ENCODE peak calls at places on chromosomes 6 and 20, in ten cellular contexts. Q is astrocyte of the spinal cord, E is choroid plexus epithelial cell, P is esophagus muscularis mucosa, S is bronchial epithelial cell, H is foreskin fibroblast, D is prostate gland, B is lower lobe of right lung, G is osteoblast, U is fibroblast of lung. Y is an unnamed sample.

GRCh38 chr6:149392535-149392934 is 7.5 kb upstream of the SUMO4 start:
- DNase-seq in Q (no peak), E (no peak), P (no peak), S (no peak), H (no peak), D (no peak), B (no peak), G (no peak), U (no peak), Y (no peak)

GRCh38 chr6:56713285-56713684 is 70.6 kb upstream of the DST start:
- DNase-seq in Q (peak; percentile 88), E (peak; percentile 90), P (no peak), S (peak; percentile 84), H (peak; percentile 81), D (no peak), B (no peak), G (peak; percentile 84), U (peak; percentile 82), Y (peak; percentile 78)

GRCh38 chr6:43578748-43579147 is 2.8 kb downstream of the POLH start:
- DNase-seq in Q (no peak), E (peak; percentile 5), P (no peak), S (peak; percentile 3), H (no peak), D (no peak), B (no peak), G (peak; percentile 75), U (no peak), Y (no peak)

GRCh38 chr6:92767101-92767500 is 652.3 kb downstream of the EPHA7 start:
- DNase-seq in Q (no peak), E (no peak), P (no peak), S (peak; percentile 68), H (no peak), D (no peak), B (no peak), G (no peak), U (no peak), Y (no peak)

GRCh38 chr6:46410330-46410953 is 80.8 kb downstream of the RCAN2 start:
- DNase-seq in Q (peak; percentile 47), E (peak; percentile 77), P (no peak), S (peak; percentile 38), H (peak; percentile 19), D (peak; percentile 9), B (no peak), G (no peak), U (peak; percentile 57), Y (peak; percentile 13)

GRCh38 chr20:47318596-47319516 is 37.6 kb downstream of the ZMYND8 start:
- DNase-seq in Q (peak; percentile 82), E (no peak), P (peak; percentile 97), S (peak; percentile 65), H (peak; percentile 78), D (peak; percentile 77), B (peak; percentile 92), G (peak; percentile 84), U (peak; percentile 89), Y (no peak)

GRCh38 chr20:58466309-58466708 is 48.9 kb downstream of the APCDD1L start:
- DNase-seq in Q (no peak), E (no peak), P (no peak), S (no peak), H (no peak), D (no peak), B (no peak), G (no peak), U (no peak), Y (no peak)

GRCh38 chr6:36075656-36076055 is 48.0 kb downstream of the MAPK14 start:
- DNase-seq in Q (no peak), E (no peak), P (no peak), S (peak; percentile 31), H (no peak), D (no peak), B (no peak), G (no peak), U (no peak), Y (no peak)

GRCh38 chr6:45592991-45593390 is 215.3 kb upstream of the SUPT3H start:
- DNase-seq in Q (peak; percentile 33), E (peak; percentile 53), P (no peak), S (no peak), H (no peak), D (no peak), B (no peak), G (no peak), U (no peak), Y (no peak)

GRCh38 chr6:108497883-108498282 is 62.8 kb upstream of the FOXO3 start:
- DNase-seq in Q (peak; percentile 43), E (peak; percentile 80), P (no peak), S (peak; percentile 52), H (no peak), D (no peak), B (no peak), G (peak; percentile 60), U (peak; percentile 39), Y (peak; percentile 1)

GRCh38 chr6:2196079-2196679 is 49.2 kb downstream of the GMDS start:
- DNase-seq in Q (peak; percentile 64), E (peak; percentile 78), P (no peak), S (peak; percentile 58), H (peak; percentile 29), D (peak; percentile 32), B (no peak), G (peak; percentile 61), U (peak; percentile 73), Y (no peak)

GRCh38 chr6:84581494-84582259 is 182.7 kb downstream of the TBX18 start:
- DNase-seq in Q (peak; percentile 81), E (peak; percentile 94), P (no peak), S (peak; percentile 38), H (peak; percentile 83), D (no peak), B (no peak), G (no peak), U (peak; percentile 79), Y (peak; percentile 83)

GRCh38 chr6:154891901-154892300 is 103.2 kb upstream of the TIAM2 start:
- DNase-seq in Q (no peak), E (no peak), P (no peak), S (no peak), H (no peak), D (no peak), B (no peak), G (no peak), U (no peak), Y (no peak)

GRCh38 chr6:41625442-41625841 is 12.8 kb upstream of the MDFI start:
- DNase-seq in Q (no peak), E (peak; percentile 48), P (no peak), S (peak; percentile 77), H (no peak), D (peak; percentile 39), B (peak; percentile 48), G (peak; percentile 72), U (no peak), Y (no peak)

GRCh38 chr6:87904041-87904440 is 143.6 kb upstream of the SPACA1 start:
- DNase-seq in Q (no peak), E (no peak), P (no peak), S (no peak), H (no peak), D (no peak), B (no peak), G (no peak), U (no peak), Y (no peak)
- H3K4me3 ChIP-seq in Q (no peak overlapping the region), E (no peak overlapping the region), P (no peak overlapping the region), S (no peak overlapping the region), H (no peak overlapping the region), D (no peak overlapping the region), B (no peak overlapping the region), G (no peak overlapping the region), U (no peak overlapping the region), Y (no peak overlapping the region)

DNA sequence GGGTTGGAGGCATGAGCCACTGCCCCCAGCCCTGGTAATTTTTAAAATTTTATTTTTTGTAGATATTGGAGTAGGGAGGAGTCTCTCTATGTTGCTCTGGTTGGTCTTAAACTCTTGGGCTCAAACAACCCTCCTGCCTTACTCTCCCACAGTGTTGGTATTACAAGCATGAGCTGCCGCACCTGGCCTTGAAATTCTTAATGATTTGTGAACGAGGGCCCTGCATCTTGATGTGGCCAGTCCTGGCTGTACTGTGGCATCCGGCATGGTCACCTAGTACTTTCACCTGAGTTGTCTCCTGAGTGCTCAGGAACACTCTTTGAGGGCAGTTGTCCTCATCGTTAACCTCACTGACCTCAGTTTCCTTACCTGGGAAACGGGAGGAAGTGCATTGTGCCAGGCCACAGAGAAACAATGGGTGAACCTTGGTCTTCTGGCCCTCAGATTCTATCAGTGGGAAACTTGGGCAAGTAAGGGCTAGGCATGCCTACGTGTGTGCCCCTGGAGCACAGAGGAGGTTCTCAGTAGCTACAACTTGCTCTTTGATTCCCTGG is 19.5 kb downstream of the CEBPB start:
- DNase-seq in Q (no peak), E (no peak), P (no peak), S (no peak), H (no peak), D (no peak), B (peak; percentile 8), G (peak; percentile 38), U (no peak), Y (no peak)
- TF ChIP-seq CTCF in Q (no peak), E (no peak), P (no peak), S (no peak), H (no peak), D (no peak), B (no peak), G (no peak), U (no peak), Y (no peak)

GRCh38 chr6:6686748-6687601 is 98.5 kb downstream of the LY86 start:
- DNase-seq in Q (peak; percentile 53), E (peak; percentile 79), P (no peak), S (peak; percentile 79), H (no peak), D (peak; percentile 69), B (peak; percentile 98), G (no peak), U (peak; percentile 63), Y (peak; percentile 76)
- H3K4me3 ChIP-seq in Q (no peak overlapping the region), E (no peak overlapping the region), P (peak overlapping the region; percentile 34), S (no peak overlapping the region), H (no peak overlapping the region), D (no peak overlapping the region), B (peak overlapping the region; percentile 25), G (no peak overlapping the region), U (no peak overlapping the region), Y (peak overlapping the region; percentile 56)

DNA sequence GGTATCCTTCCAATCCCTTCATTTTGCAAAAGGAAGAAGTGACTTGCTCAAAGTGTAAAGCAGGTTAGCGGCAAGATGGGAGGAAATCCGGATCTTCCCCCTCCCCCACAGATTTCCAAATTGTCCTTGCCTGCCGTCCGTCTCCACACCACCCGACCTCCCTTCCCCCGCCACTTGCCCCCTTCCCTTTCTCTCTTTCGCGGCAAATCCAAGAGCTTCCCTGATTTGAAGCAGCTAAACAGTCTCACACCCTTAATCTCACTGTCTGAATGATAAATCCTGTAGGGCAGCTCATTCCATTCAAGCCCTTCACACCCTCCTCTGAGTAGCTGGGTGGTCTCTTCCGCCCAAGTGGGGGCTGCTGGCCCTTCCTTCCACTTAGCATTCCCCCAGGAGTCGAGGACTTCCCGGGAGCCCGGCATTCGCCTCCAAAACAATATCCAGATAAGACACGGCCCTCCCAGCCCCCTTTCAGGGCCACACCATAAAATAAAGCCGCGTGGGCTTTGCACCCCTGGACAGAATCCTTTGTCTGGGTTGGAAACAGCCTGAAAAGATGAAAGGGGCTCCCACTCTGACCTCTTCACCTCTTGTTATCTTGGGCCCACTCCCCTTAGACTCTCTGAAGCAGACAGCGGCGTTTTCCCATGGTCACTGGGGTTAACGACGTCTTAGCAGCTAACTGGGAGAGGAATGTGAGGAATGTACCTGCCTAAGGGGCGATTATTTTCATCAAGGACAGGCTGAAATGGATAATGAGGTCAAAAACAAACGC is 44.0 kb upstream of the PIM1 start:
- DNase-seq in Q (no peak), E (no peak), P (no peak), S (no peak), H (no peak), D (no peak), B (no peak), G (no peak), U (no peak), Y (no peak)
- TF ChIP-seq CTCF in Q (no peak), E (no peak), P (no peak), S (no peak), H (no peak), D (no peak), B (no peak), G (no peak), U (no peak), Y (no peak)

GRCh38 chr6:95785785-95786184 is 208.4 kb downstream of the MANEA start:
- DNase-seq in Q (no peak), E (no peak), P (no peak), S (no peak), H (no peak), D (no peak), B (no peak), G (no peak), U (no peak), Y (no peak)
- H3K4me3 ChIP-seq in Q (no peak overlapping the region), E (no peak overlapping the region), P (no peak overlapping the region), S (no peak overlapping the region), H (no peak overlapping the region), D (no peak overlapping the region), B (no peak overlapping the region), G (no peak overlapping the region), U (no peak overlapping the region), Y (no peak overlapping the region)

Y was measured in epithelial cell of proximal tubule.